ENCODE peak calls at places on chromosomes 12 and 14, in ten cellular contexts. One of them, this sample, is unnamed.

GRCh38 chr14:101737414-101738367 is 23.8 kb upstream of the PPP2R5C start:
- DNase-seq in HS-27A: no peak
- DNase-seq in body of pancreas: no peak
- DNase-seq in NCI-H187 treated with DMSO at 0.1 percent for 48 hours: no peak
- DNase-seq in naive B cell: no peak
- DNase-seq in activated T-cell treated with anti-CD3 and anti-CD28 coated beads for 24 hours: no peak
- DNase-seq in GM03348: no peak
- DNase-seq in AG04450: no peak
- DNase-seq in stimulated activated CD4-positive, alpha-beta T cell treated with anti-CD3 and anti-CD28 coated beads, Interleukin-15, amount 100 ng/mL, for 1 hour: no peak
- DNase-seq in NCI-H1105 treated with DMSO at 0.1 percent for 48 hours: no peak
- DNase-seq in this sample: no peak

GRCh38 chr14:32542507-32542906 is 213.4 kb downstream of the AKAP6 start:
- DNase-seq in HS-27A: no peak
- DNase-seq in body of pancreas: peak
- DNase-seq in NCI-H187 treated with DMSO at 0.1 percent for 48 hours: no peak
- DNase-seq in naive B cell: no peak
- DNase-seq in activated T-cell treated with anti-CD3 and anti-CD28 coated beads for 24 hours: no peak
- DNase-seq in GM03348: no peak
- DNase-seq in AG04450: no peak
- DNase-seq in stimulated activated CD4-positive, alpha-beta T cell treated with anti-CD3 and anti-CD28 coated beads, Interleukin-15, amount 100 ng/mL, for 1 hour: no peak
- DNase-seq in NCI-H1105 treated with DMSO at 0.1 percent for 48 hours: no peak
- DNase-seq in this sample: no peak

GRCh38 chr12:32891526-32891925 is 5.1 kb downstream of the PKP2 start:
- DNase-seq in HS-27A: no peak
- DNase-seq in body of pancreas: no peak
- DNase-seq in NCI-H187 treated with DMSO at 0.1 percent for 48 hours: no peak
- DNase-seq in naive B cell: no peak
- DNase-seq in activated T-cell treated with anti-CD3 and anti-CD28 coated beads for 24 hours: no peak
- DNase-seq in GM03348: no peak
- DNase-seq in AG04450: no peak
- DNase-seq in stimulated activated CD4-positive, alpha-beta T cell treated with anti-CD3 and anti-CD28 coated beads, Interleukin-15, amount 100 ng/mL, for 1 hour: no peak
- DNase-seq in NCI-H1105 treated with DMSO at 0.1 percent for 48 hours: no peak
- DNase-seq in this sample: no peak

GRCh38 chr12:49583361-49584094 is 15.6 kb upstream of the MCRS1 start:
- DNase-seq in HS-27A: no peak
- DNase-seq in body of pancreas: no peak
- DNase-seq in NCI-H187 treated with DMSO at 0.1 percent for 48 hours: no peak
- DNase-seq in naive B cell: no peak
- DNase-seq in activated T-cell treated with anti-CD3 and anti-CD28 coated beads for 24 hours: no peak
- DNase-seq in GM03348: no peak
- DNase-seq in AG04450: no peak
- DNase-seq in stimulated activated CD4-positive, alpha-beta T cell treated with anti-CD3 and anti-CD28 coated beads, Interleukin-15, amount 100 ng/mL, for 1 hour: no peak
- DNase-seq in NCI-H1105 treated with DMSO at 0.1 percent for 48 hours: no peak
- DNase-seq in this sample: no peak

GRCh38 chr12:14613718-14614117 is 46.0 kb upstream of the PLBD1 start:
- DNase-seq in HS-27A: no peak
- DNase-seq in body of pancreas: no peak
- DNase-seq in NCI-H187 treated with DMSO at 0.1 percent for 48 hours: no peak
- DNase-seq in naive B cell: peak
- DNase-seq in activated T-cell treated with anti-CD3 and anti-CD28 coated beads for 24 hours: no peak
- DNase-seq in GM03348: no peak
- DNase-seq in AG04450: no peak
- DNase-seq in stimulated activated CD4-positive, alpha-beta T cell treated with anti-CD3 and anti-CD28 coated beads, Interleukin-15, amount 100 ng/mL, for 1 hour: no peak
- DNase-seq in NCI-H1105 treated with DMSO at 0.1 percent for 48 hours: no peak
- DNase-seq in this sample: no peak

GRCh38 chr12:2358986-2359658 is 306.3 kb downstream of the CACNA1C start:
- DNase-seq in HS-27A: no peak
- DNase-seq in body of pancreas: no peak
- DNase-seq in NCI-H187 treated with DMSO at 0.1 percent for 48 hours: no peak
- DNase-seq in naive B cell: no peak
- DNase-seq in activated T-cell treated with anti-CD3 and anti-CD28 coated beads for 24 hours: no peak
- DNase-seq in GM03348: no peak
- DNase-seq in AG04450: no peak
- DNase-seq in stimulated activated CD4-positive, alpha-beta T cell treated with anti-CD3 and anti-CD28 coated beads, Interleukin-15, amount 100 ng/mL, for 1 hour: no peak
- DNase-seq in NCI-H1105 treated with DMSO at 0.1 percent for 48 hours: no peak
- DNase-seq in this sample: no peak

GRCh38 chr14:32166924-32167323 is 34.9 kb upstream of the RNU6-7 start:
- DNase-seq in HS-27A: no peak
- DNase-seq in body of pancreas: no peak
- DNase-seq in NCI-H187 treated with DMSO at 0.1 percent for 48 hours: no peak
- DNase-seq in naive B cell: no peak
- DNase-seq in activated T-cell treated with anti-CD3 and anti-CD28 coated beads for 24 hours: no peak
- DNase-seq in GM03348: no peak
- DNase-seq in AG04450: no peak
- DNase-seq in stimulated activated CD4-positive, alpha-beta T cell treated with anti-CD3 and anti-CD28 coated beads, Interleukin-15, amount 100 ng/mL, for 1 hour: no peak
- DNase-seq in NCI-H1105 treated with DMSO at 0.1 percent for 48 hours: no peak
- DNase-seq in this sample: no peak

GRCh38 chr14:58633831-58634230 is 3.9 kb upstream of the DACT1 start:
- DNase-seq in HS-27A: no peak
- DNase-seq in body of pancreas: no peak
- DNase-seq in NCI-H187 treated with DMSO at 0.1 percent for 48 hours: no peak
- DNase-seq in naive B cell: no peak
- DNase-seq in activated T-cell treated with anti-CD3 and anti-CD28 coated beads for 24 hours: no peak
- DNase-seq in GM03348: peak
- DNase-seq in AG04450: no peak
- DNase-seq in stimulated activated CD4-positive, alpha-beta T cell treated with anti-CD3 and anti-CD28 coated beads, Interleukin-15, amount 100 ng/mL, for 1 hour: no peak
- DNase-seq in NCI-H1105 treated with DMSO at 0.1 percent for 48 hours: no peak
- DNase-seq in this sample: no peak

GRCh38 chr12:66620703-66621102 is 58.2 kb downstream of the GRIP1 start:
- DNase-seq in HS-27A: no peak
- DNase-seq in body of pancreas: no peak
- DNase-seq in NCI-H187 treated with DMSO at 0.1 percent for 48 hours: no peak
- DNase-seq in naive B cell: no peak
- DNase-seq in activated T-cell treated with anti-CD3 and anti-CD28 coated beads for 24 hours: no peak
- DNase-seq in GM03348: no peak
- DNase-seq in AG04450: no peak
- DNase-seq in stimulated activated CD4-positive, alpha-beta T cell treated with anti-CD3 and anti-CD28 coated beads, Interleukin-15, amount 100 ng/mL, for 1 hour: no peak
- DNase-seq in NCI-H1105 treated with DMSO at 0.1 percent for 48 hours: no peak
- DNase-seq in this sample: no peak

GRCh38 chr12:125674554-125674953 is 609.3 kb downstream of the AACS start:
- DNase-seq in HS-27A: no peak
- DNase-seq in body of pancreas: no peak
- DNase-seq in NCI-H187 treated with DMSO at 0.1 percent for 48 hours: no peak
- DNase-seq in naive B cell: no peak
- DNase-seq in activated T-cell treated with anti-CD3 and anti-CD28 coated beads for 24 hours: no peak
- DNase-seq in GM03348: no peak
- DNase-seq in AG04450: no peak
- DNase-seq in stimulated activated CD4-positive, alpha-beta T cell treated with anti-CD3 and anti-CD28 coated beads, Interleukin-15, amount 100 ng/mL, for 1 hour: no peak
- DNase-seq in NCI-H1105 treated with DMSO at 0.1 percent for 48 hours: no peak
- DNase-seq in this sample: peak

GRCh38 chr14:102105369-102105768 is 18.5 kb upstream of the HSP90AA1 start:
- DNase-seq in HS-27A: no peak
- DNase-seq in body of pancreas: no peak
- DNase-seq in NCI-H187 treated with DMSO at 0.1 percent for 48 hours: no peak
- DNase-seq in naive B cell: no peak
- DNase-seq in activated T-cell treated with anti-CD3 and anti-CD28 coated beads for 24 hours: no peak
- DNase-seq in GM03348: no peak
- DNase-seq in AG04450: no peak
- DNase-seq in stimulated activated CD4-positive, alpha-beta T cell treated with anti-CD3 and anti-CD28 coated beads, Interleukin-15, amount 100 ng/mL, for 1 hour: no peak
- DNase-seq in NCI-H1105 treated with DMSO at 0.1 percent for 48 hours: no peak
- DNase-seq in this sample: no peak

GRCh38 chr14:105505101-105505500 is 14.1 kb downstream of the TEDC1 start:
- DNase-seq in HS-27A: no peak
- DNase-seq in body of pancreas: no peak
- DNase-seq in NCI-H187 treated with DMSO at 0.1 percent for 48 hours: no peak
- DNase-seq in naive B cell: no peak
- DNase-seq in activated T-cell treated with anti-CD3 and anti-CD28 coated beads for 24 hours: no peak
- DNase-seq in GM03348: no peak
- DNase-seq in AG04450: no peak
- DNase-seq in stimulated activated CD4-positive, alpha-beta T cell treated with anti-CD3 and anti-CD28 coated beads, Interleukin-15, amount 100 ng/mL, for 1 hour: no peak
- DNase-seq in NCI-H1105 treated with DMSO at 0.1 percent for 48 hours: no peak
- DNase-seq in this sample: no peak

GRCh38 chr14:89673499-89674225 is 256.6 kb upstream of the FOXN3 start:
- DNase-seq in HS-27A: peak
- DNase-seq in body of pancreas: no peak
- DNase-seq in NCI-H187 treated with DMSO at 0.1 percent for 48 hours: no peak
- DNase-seq in naive B cell: no peak
- DNase-seq in activated T-cell treated with anti-CD3 and anti-CD28 coated beads for 24 hours: no peak
- DNase-seq in GM03348: peak
- DNase-seq in AG04450: no peak
- DNase-seq in stimulated activated CD4-positive, alpha-beta T cell treated with anti-CD3 and anti-CD28 coated beads, Interleukin-15, amount 100 ng/mL, for 1 hour: no peak
- DNase-seq in NCI-H1105 treated with DMSO at 0.1 percent for 48 hours: no peak
- DNase-seq in this sample: no peak

GRCh38 chr12:62922539-62922938 is 12.4 kb downstream of the PPM1H start:
- DNase-seq in HS-27A: no peak
- DNase-seq in body of pancreas: no peak
- DNase-seq in NCI-H187 treated with DMSO at 0.1 percent for 48 hours: no peak
- DNase-seq in naive B cell: no peak
- DNase-seq in activated T-cell treated with anti-CD3 and anti-CD28 coated beads for 24 hours: no peak
- DNase-seq in GM03348: no peak
- DNase-seq in AG04450: no peak
- DNase-seq in stimulated activated CD4-positive, alpha-beta T cell treated with anti-CD3 and anti-CD28 coated beads, Interleukin-15, amount 100 ng/mL, for 1 hour: no peak
- DNase-seq in NCI-H1105 treated with DMSO at 0.1 percent for 48 hours: no peak
- DNase-seq in this sample: no peak

GRCh38 chr12:16384732-16385131 is 37.3 kb downstream of the MGST1 start:
- DNase-seq in HS-27A: no peak
- DNase-seq in body of pancreas: no peak
- DNase-seq in NCI-H187 treated with DMSO at 0.1 percent for 48 hours: no peak
- DNase-seq in naive B cell: no peak
- DNase-seq in activated T-cell treated with anti-CD3 and anti-CD28 coated beads for 24 hours: no peak
- DNase-seq in GM03348: no peak
- DNase-seq in AG04450: no peak
- DNase-seq in stimulated activated CD4-positive, alpha-beta T cell treated with anti-CD3 and anti-CD28 coated beads, Interleukin-15, amount 100 ng/mL, for 1 hour: no peak
- DNase-seq in NCI-H1105 treated with DMSO at 0.1 percent for 48 hours: no peak
- DNase-seq in this sample: no peak

GRCh38 chr12:92987362-92987761 is 58.3 kb upstream of the EEA1 start:
- DNase-seq in HS-27A: no peak
- DNase-seq in body of pancreas: peak
- DNase-seq in NCI-H187 treated with DMSO at 0.1 percent for 48 hours: peak
- DNase-seq in naive B cell: peak
- DNase-seq in activated T-cell treated with anti-CD3 and anti-CD28 coated beads for 24 hours: no peak
- DNase-seq in GM03348: peak
- DNase-seq in AG04450: peak
- DNase-seq in stimulated activated CD4-positive, alpha-beta T cell treated with anti-CD3 and anti-CD28 coated beads, Interleukin-15, amount 100 ng/mL, for 1 hour: no peak
- DNase-seq in NCI-H1105 treated with DMSO at 0.1 percent for 48 hours: peak
- DNase-seq in this sample: peak

GRCh38 chr14:71566276-71566675 is 366.0 kb upstream of the RGS6 start:
- DNase-seq in HS-27A: no peak
- DNase-seq in body of pancreas: no peak
- DNase-seq in NCI-H187 treated with DMSO at 0.1 percent for 48 hours: no peak
- DNase-seq in naive B cell: peak
- DNase-seq in activated T-cell treated with anti-CD3 and anti-CD28 coated beads for 24 hours: no peak
- DNase-seq in GM03348: no peak
- DNase-seq in AG04450: no peak
- DNase-seq in stimulated activated CD4-positive, alpha-beta T cell treated with anti-CD3 and anti-CD28 coated beads, Interleukin-15, amount 100 ng/mL, for 1 hour: no peak
- DNase-seq in NCI-H1105 treated with DMSO at 0.1 percent for 48 hours: no peak
- DNase-seq in this sample: no peak

GRCh38 chr12:30278401-30278800 is 417.3 kb downstream of the IPO8 start:
- DNase-seq in HS-27A: no peak
- DNase-seq in body of pancreas: no peak
- DNase-seq in NCI-H187 treated with DMSO at 0.1 percent for 48 hours: no peak
- DNase-seq in naive B cell: no peak
- DNase-seq in activated T-cell treated with anti-CD3 and anti-CD28 coated beads for 24 hours: no peak
- DNase-seq in GM03348: no peak
- DNase-seq in AG04450: no peak
- DNase-seq in stimulated activated CD4-positive, alpha-beta T cell treated with anti-CD3 and anti-CD28 coated beads, Interleukin-15, amount 100 ng/mL, for 1 hour: no peak
- DNase-seq in NCI-H1105 treated with DMSO at 0.1 percent for 48 hours: no peak
- DNase-seq in this sample: no peak

GRCh38 chr14:54737132-54737711 is 165.4 kb downstream of the GCH1 start:
- DNase-seq in HS-27A: no peak
- DNase-seq in body of pancreas: no peak
- DNase-seq in NCI-H187 treated with DMSO at 0.1 percent for 48 hours: no peak
- DNase-seq in naive B cell: no peak
- DNase-seq in activated T-cell treated with anti-CD3 and anti-CD28 coated beads for 24 hours: no peak
- DNase-seq in GM03348: peak
- DNase-seq in AG04450: no peak
- DNase-seq in stimulated activated CD4-positive, alpha-beta T cell treated with anti-CD3 and anti-CD28 coated beads, Interleukin-15, amount 100 ng/mL, for 1 hour: no peak
- DNase-seq in NCI-H1105 treated with DMSO at 0.1 percent for 48 hours: no peak
- DNase-seq in this sample: no peak

GRCh38 chr12:54949041-54949721 is 35.4 kb downstream of the TESPA1 start:
- DNase-seq in HS-27A: no peak
- DNase-seq in body of pancreas: no peak
- DNase-seq in NCI-H187 treated with DMSO at 0.1 percent for 48 hours: no peak
- DNase-seq in naive B cell: no peak
- DNase-seq in activated T-cell treated with anti-CD3 and anti-CD28 coated beads for 24 hours: no peak
- DNase-seq in GM03348: no peak
- DNase-seq in AG04450: no peak
- DNase-seq in stimulated activated CD4-positive, alpha-beta T cell treated with anti-CD3 and anti-CD28 coated beads, Interleukin-15, amount 100 ng/mL, for 1 hour: no peak
- DNase-seq in NCI-H1105 treated with DMSO at 0.1 percent for 48 hours: no peak
- DNase-seq in this sample: no peak

GRCh38 chr12:93918262-93918661 is 230.1 kb upstream of the PLXNC1 start:
- DNase-seq in HS-27A: no peak
- DNase-seq in body of pancreas: no peak
- DNase-seq in NCI-H187 treated with DMSO at 0.1 percent for 48 hours: no peak
- DNase-seq in naive B cell: no peak
- DNase-seq in activated T-cell treated with anti-CD3 and anti-CD28 coated beads for 24 hours: no peak
- DNase-seq in GM03348: peak
- DNase-seq in AG04450: no peak
- DNase-seq in stimulated activated CD4-positive, alpha-beta T cell treated with anti-CD3 and anti-CD28 coated beads, Interleukin-15, amount 100 ng/mL, for 1 hour: no peak
- DNase-seq in NCI-H1105 treated with DMSO at 0.1 percent for 48 hours: no peak
- DNase-seq in this sample: no peak

GRCh38 chr14:99670361-99671229 is 13.5 kb upstream of the CYP46A1 start:
- DNase-seq in HS-27A: no peak
- DNase-seq in body of pancreas: no peak
- DNase-seq in NCI-H187 treated with DMSO at 0.1 percent for 48 hours: no peak
- DNase-seq in naive B cell: no peak
- DNase-seq in activated T-cell treated with anti-CD3 and anti-CD28 coated beads for 24 hours: no peak
- DNase-seq in GM03348: peak
- DNase-seq in AG04450: no peak
- DNase-seq in stimulated activated CD4-positive, alpha-beta T cell treated with anti-CD3 and anti-CD28 coated beads, Interleukin-15, amount 100 ng/mL, for 1 hour: no peak
- DNase-seq in NCI-H1105 treated with DMSO at 0.1 percent for 48 hours: no peak
- DNase-seq in this sample: no peak

GRCh38 chr12:51323317-51323960 is 535 bp downstream of the BIN2 start:
- DNase-seq in HS-27A: no peak
- DNase-seq in body of pancreas: no peak
- DNase-seq in NCI-H187 treated with DMSO at 0.1 percent for 48 hours: no peak
- DNase-seq in naive B cell: peak
- DNase-seq in activated T-cell treated with anti-CD3 and anti-CD28 coated beads for 24 hours: peak
- DNase-seq in GM03348: no peak
- DNase-seq in AG04450: no peak
- DNase-seq in stimulated activated CD4-positive, alpha-beta T cell treated with anti-CD3 and anti-CD28 coated beads, Interleukin-15, amount 100 ng/mL, for 1 hour: peak
- DNase-seq in NCI-H1105 treated with DMSO at 0.1 percent for 48 hours: no peak
- DNase-seq in this sample: no peak

GRCh38 chr12:12872934-12873275 is 18.5 kb upstream of the GPRC5A start:
- DNase-seq in HS-27A: no peak
- DNase-seq in body of pancreas: no peak
- DNase-seq in NCI-H187 treated with DMSO at 0.1 percent for 48 hours: no peak
- DNase-seq in naive B cell: no peak
- DNase-seq in activated T-cell treated with anti-CD3 and anti-CD28 coated beads for 24 hours: no peak
- DNase-seq in GM03348: no peak
- DNase-seq in AG04450: no peak
- DNase-seq in stimulated activated CD4-positive, alpha-beta T cell treated with anti-CD3 and anti-CD28 coated beads, Interleukin-15, amount 100 ng/mL, for 1 hour: no peak
- DNase-seq in NCI-H1105 treated with DMSO at 0.1 percent for 48 hours: no peak
- DNase-seq in this sample: no peak

GRCh38 chr14:49931523-49931922 is 38.6 kb downstream of the ARF6 start:
- DNase-seq in HS-27A: no peak
- DNase-seq in body of pancreas: no peak
- DNase-seq in NCI-H187 treated with DMSO at 0.1 percent for 48 hours: no peak
- DNase-seq in naive B cell: no peak
- DNase-seq in activated T-cell treated with anti-CD3 and anti-CD28 coated beads for 24 hours: no peak
- DNase-seq in GM03348: no peak
- DNase-seq in AG04450: no peak
- DNase-seq in stimulated activated CD4-positive, alpha-beta T cell treated with anti-CD3 and anti-CD28 coated beads, Interleukin-15, amount 100 ng/mL, for 1 hour: no peak
- DNase-seq in NCI-H1105 treated with DMSO at 0.1 percent for 48 hours: no peak
- DNase-seq in this sample: no peak

GRCh38 chr12:105053116-105053572 is 31.1 kb downstream of the ALDH1L2 start:
- DNase-seq in HS-27A: peak
- DNase-seq in body of pancreas: peak
- DNase-seq in NCI-H187 treated with DMSO at 0.1 percent for 48 hours: peak
- DNase-seq in naive B cell: peak
- DNase-seq in activated T-cell treated with anti-CD3 and anti-CD28 coated beads for 24 hours: peak
- DNase-seq in GM03348: peak
- DNase-seq in AG04450: peak
- DNase-seq in stimulated activated CD4-positive, alpha-beta T cell treated with anti-CD3 and anti-CD28 coated beads, Interleukin-15, amount 100 ng/mL, for 1 hour: peak
- DNase-seq in NCI-H1105 treated with DMSO at 0.1 percent for 48 hours: peak
- DNase-seq in this sample: peak

GRCh38 chr12:67747869-67748760 is 99.6 kb downstream of the DYRK2 start:
- DNase-seq in HS-27A: peak
- DNase-seq in body of pancreas: peak
- DNase-seq in NCI-H187 treated with DMSO at 0.1 percent for 48 hours: no peak
- DNase-seq in naive B cell: no peak
- DNase-seq in activated T-cell treated with anti-CD3 and anti-CD28 coated beads for 24 hours: no peak
- DNase-seq in GM03348: peak
- DNase-seq in AG04450: no peak
- DNase-seq in stimulated activated CD4-positive, alpha-beta T cell treated with anti-CD3 and anti-CD28 coated beads, Interleukin-15, amount 100 ng/mL, for 1 hour: no peak
- DNase-seq in NCI-H1105 treated with DMSO at 0.1 percent for 48 hours: no peak
- DNase-seq in this sample: no peak

GRCh38 chr12:108622425-108622824 is 11.3 kb downstream of the SELPLG start:
- DNase-seq in HS-27A: no peak
- DNase-seq in body of pancreas: peak
- DNase-seq in NCI-H187 treated with DMSO at 0.1 percent for 48 hours: no peak
- DNase-seq in naive B cell: no peak
- DNase-seq in activated T-cell treated with anti-CD3 and anti-CD28 coated beads for 24 hours: no peak
- DNase-seq in GM03348: no peak
- DNase-seq in AG04450: no peak
- DNase-seq in stimulated activated CD4-positive, alpha-beta T cell treated with anti-CD3 and anti-CD28 coated beads, Interleukin-15, amount 100 ng/mL, for 1 hour: no peak
- DNase-seq in NCI-H1105 treated with DMSO at 0.1 percent for 48 hours: no peak
- DNase-seq in this sample: peak

This sample was measured in endothelial cell.